ENCODE peak calls at places on chromosomes 2 and 18, in five cellular contexts. B, Y, P, U and L are unnamed samples.

GRCh38 chr18:32362484-32362883 is 108.2 kb downstream of the GAREM1 start:
- DNase-seq in B (no peak), Y (no peak), P (no peak), U (no peak), L (no peak)

GRCh38 chr18:76992226-76993084 is 140.1 kb downstream of the MBP start:
- DNase-seq in B (no peak), Y (no peak), P (no peak), U (no peak), L (no peak)

GRCh38 chr2:67564076-67564475 is 166.9 kb downstream of the ETAA1 start:
- DNase-seq in B (no peak), Y (no peak), P (no peak), U (no peak), L (no peak)

GRCh38 chr2:143885461-143885860 is 634.5 kb downstream of the ZEB2 start:
- DNase-seq in B (no peak), Y (no peak), P (no peak), U (no peak), L (no peak)

GRCh38 chr2:63738019-63738418 is 103.7 kb upstream of the UGP2 start:
- DNase-seq in B (no peak), Y (no peak), P (no peak), U (no peak), L (no peak)

GRCh38 chr18:22650247-22650646 is 232.5 kb upstream of the CTAGE1 start:
- DNase-seq in B (no peak), Y (no peak), P (no peak), U (no peak), L (no peak)

GRCh38 chr2:20656561-20656960 is 5.7 kb upstream of the HS1BP3 start:
- DNase-seq in B (no peak), Y (peak; percentile 7), P (no peak), U (no peak), L (no peak)

GRCh38 chr2:149894760-149895159 is 307.2 kb upstream of the MMADHC start:
- DNase-seq in B (no peak), Y (no peak), P (no peak), U (no peak), L (no peak)

GRCh38 chr2:43402002-43402401 is 175.6 kb upstream of the ZFP36L2 start:
- DNase-seq in B (no peak), Y (no peak), P (no peak), U (no peak), L (peak; percentile 13)

GRCh38 chr2:107312240-107312639 is 426.3 kb upstream of the ST6GAL2 start:
- DNase-seq in B (no peak), Y (no peak), P (no peak), U (no peak), L (no peak)

GRCh38 chr2:128308284-128308731 is 10.4 kb downstream of the HS6ST1 start:
- DNase-seq in B (no peak), Y (peak; percentile 79), P (no peak), U (peak; percentile 7), L (no peak)

GRCh38 chr18:8050616-8051314 is 483.6 kb downstream of the PTPRM start:
- DNase-seq in B (no peak), Y (no peak), P (no peak), U (no peak), L (no peak)

GRCh38 chr2:196225213-196225612 is 53.8 kb upstream of the STK17B start:
- DNase-seq in B (no peak), Y (no peak), P (no peak), U (no peak), L (no peak)

GRCh38 chr2:16021611-16022363 is 81.4 kb downstream of the MYCN start:
- DNase-seq in B (peak; percentile 39), Y (no peak), P (no peak), U (no peak), L (no peak)

GRCh38 chr2:20122864-20123263 is 71.4 kb upstream of the LAPTM4A start:
- DNase-seq in B (no peak), Y (no peak), P (no peak), U (no peak), L (no peak)

GRCh38 chr2:37585982-37586621 is 85.3 kb downstream of the CDC42EP3 start:
- DNase-seq in B (no peak), Y (peak; percentile 80), P (peak; percentile 69), U (peak; percentile 12), L (peak; percentile 43)

GRCh38 chr2:62362561-62362960 is 143.4 kb downstream of the TMEM17 start:
- DNase-seq in B (no peak), Y (no peak), P (no peak), U (no peak), L (no peak)

GRCh38 chr2:113263546-113263945 is 15.2 kb downstream of the PAX8 start:
- DNase-seq in B (no peak), Y (no peak), P (no peak), U (no peak), L (no peak)

GRCh38 chr2:71693286-71694270 is 240.2 kb downstream of the DYSF start:
- DNase-seq in B (no peak), Y (peak; percentile 18), P (no peak), U (no peak), L (no peak)

GRCh38 chr2:1793868-1794445 is 49.6 kb upstream of the PXDN start:
- DNase-seq in B (no peak), Y (no peak), P (no peak), U (no peak), L (peak; percentile 35)

GRCh38 chr2:39158351-39158750 is 37.5 kb upstream of the SOS1 start:
- DNase-seq in B (no peak), Y (no peak), P (no peak), U (no peak), L (no peak)

GRCh38 chr2:73075477-73076373 is 4.2 kb upstream of the SFXN5 start:
- DNase-seq in B (no peak), Y (no peak), P (no peak), U (peak; percentile 80), L (no peak)

GRCh38 chr2:118657451-118657850 is 190.0 kb downstream of the EN1 start:
- DNase-seq in B (no peak), Y (no peak), P (no peak), U (no peak), L (no peak)

GRCh38 chr2:72115361-72116080 is 32.1 kb downstream of the CYP26B1 start:
- DNase-seq in B (no peak), Y (peak; percentile 91), P (no peak), U (no peak), L (no peak)

GRCh38 chr2:7180641-7181370 is 263.6 kb downstream of the RNF144A start:
- DNase-seq in B (peak; percentile 5), Y (no peak), P (no peak), U (no peak), L (no peak)

GRCh38 chr18:13568443-13569392 is 157.6 kb downstream of the FAM210A start:
- DNase-seq in B (peak; percentile 36), Y (no peak), P (no peak), U (no peak), L (no peak)

GRCh38 chr2:73699437-73699836 is 37.7 kb downstream of the TPRKB start:
- DNase-seq in B (no peak), Y (no peak), P (no peak), U (no peak), L (no peak)

GRCh38 chr2:8478133-8478793 is 203.6 kb upstream of the ID2 start:
- DNase-seq in B (no peak), Y (no peak), P (no peak), U (no peak), L (no peak)

GRCh38 chr2:150020937-150021673 is 433.5 kb upstream of the MMADHC start:
- DNase-seq in B (no peak), Y (no peak), P (no peak), U (no peak), L (no peak)

GRCh38 chr18:76496200-76496890 is 1.3 kb upstream of the ZNF516 start:
- DNase-seq in B (peak; percentile 27), Y (peak; percentile 84), P (no peak), U (peak; percentile 38), L (peak; percentile 72)

GRCh38 chr18:56172527-56172926 is 465.9 kb downstream of the TXNL1 start:
- DNase-seq in B (no peak), Y (no peak), P (no peak), U (no peak), L (no peak)

GRCh38 chr2:19577668-19578067 is 219.2 kb upstream of the OSR1 start:
- DNase-seq in B (no peak), Y (no peak), P (no peak), U (no peak), L (no peak)

GRCh38 chr2:134917958-134918517 is 584 bp upstream of the CCNT2 start:
- DNase-seq in B (no peak), Y (no peak), P (peak; percentile 87), U (no peak), L (no peak)

GRCh38 chr18:21264651-21265050 is 22.6 kb downstream of the GREB1L start:
- DNase-seq in B (no peak), Y (no peak), P (no peak), U (no peak), L (peak; percentile 8)

GRCh38 chr2:212893216-212893615 is 258.2 kb downstream of the IKZF2 start:
- DNase-seq in B (no peak), Y (no peak), P (no peak), U (no peak), L (no peak)

GRCh38 chr2:214311031-214311533 is 99.8 kb upstream of the VWC2L start:
- DNase-seq in B (peak; percentile 43), Y (no peak), P (no peak), U (no peak), L (no peak)

GRCh38 chr18:57095884-57096283 is 51.0 kb upstream of the BOD1L2 start:
- DNase-seq in B (no peak), Y (no peak), P (no peak), U (no peak), L (no peak)

GRCh38 chr18:3177902-3178687 is 41.7 kb downstream of the MYOM1 start:
- DNase-seq in B (no peak), Y (peak; percentile 89), P (no peak), U (no peak), L (peak; percentile 63)

GRCh38 chr2:99928472-99929053 is 213.8 kb downstream of the AFF3 start:
- DNase-seq in B (no peak), Y (no peak), P (no peak), U (no peak), L (no peak)